ENCODE peak calls at places on chromosome 17, in seven cellular contexts. Q, R, L, S, V, Y and A are unnamed samples.

GRCh38 chr17:8753976-8754440 is 4.3 kb downstream of the SPDYE4 start:
- DNase-seq in Q (no peak), R (no peak), L (no peak), S (no peak), V (no peak), Y (peak; percentile 27), A (peak; percentile 69)

GRCh38 chr17:63698381-63698885 is 1.5 kb downstream of the LIMD2 start:
- DNase-seq in Q (no peak), R (no peak), L (no peak), S (peak; percentile 50), V (no peak), Y (peak; percentile 8), A (peak; percentile 30)

GRCh38 chr17:40582328-40582901 is 17.1 kb upstream of the CCR7 start:
- DNase-seq in Q (peak; percentile 68), R (no peak), L (no peak), S (peak; percentile 56), V (no peak), Y (peak; percentile 95), A (peak; percentile 49)

GRCh38 chr17:33024688-33025486 is 33.2 kb downstream of the SPACA3 start:
- DNase-seq in Q (no peak), R (no peak), L (no peak), S (no peak), V (no peak), Y (no peak), A (no peak)

GRCh38 chr17:74089869-74090464 is 113.5 kb upstream of the RPL38 start:
- DNase-seq in Q (no peak), R (peak; percentile 12), L (no peak), S (peak; percentile 70), V (peak; percentile 86), Y (peak; percentile 41), A (peak; percentile 78)

GRCh38 chr17:35241520-35241919 is 1.4 kb upstream of the SLFN5 start:
- DNase-seq in Q (no peak), R (no peak), L (no peak), S (peak; percentile 36), V (no peak), Y (no peak), A (no peak)

GRCh38 chr17:9232155-9232475 is 210.8 kb downstream of the NTN1 start:
- DNase-seq in Q (no peak), R (no peak), L (no peak), S (no peak), V (no peak), Y (no peak), A (no peak)

GRCh38 chr17:2289878-2290478 is 13.6 kb downstream of the SMG6 start:
- DNase-seq in Q (no peak), R (no peak), L (no peak), S (no peak), V (no peak), Y (peak; percentile 50), A (peak; percentile 48)

GRCh38 chr17:42784811-42785592 is 4.6 kb downstream of the WNK4 start:
- DNase-seq in Q (no peak), R (no peak), L (no peak), S (no peak), V (no peak), Y (no peak), A (no peak)

GRCh38 chr17:17151541-17151940 is 54.6 kb downstream of the PLD6 start:
- DNase-seq in Q (no peak), R (no peak), L (no peak), S (no peak), V (no peak), Y (no peak), A (no peak)

GRCh38 chr17:52244689-52245088 is 86.2 kb upstream of the CA10 start:
- DNase-seq in Q (no peak), R (no peak), L (no peak), S (no peak), V (no peak), Y (no peak), A (no peak)

GRCh38 chr17:58666858-58667267 is 25.0 kb downstream of the TEX14 start:
- DNase-seq in Q (peak; percentile 59), R (no peak), L (no peak), S (peak; percentile 85), V (no peak), Y (no peak), A (no peak)

GRCh38 chr17:38943607-38944006 is 18.2 kb downstream of the LASP1NB start:
- DNase-seq in Q (no peak), R (no peak), L (no peak), S (no peak), V (no peak), Y (peak; percentile 63), A (no peak)

GRCh38 chr17:49959183-49959935 is 9.6 kb upstream of the DLX4 start:
- DNase-seq in Q (no peak), R (no peak), L (no peak), S (no peak), V (no peak), Y (no peak), A (no peak)

GRCh38 chr17:17466511-17466910 is 10.3 kb upstream of the MED9 start:
- DNase-seq in Q (no peak), R (no peak), L (no peak), S (no peak), V (no peak), Y (no peak), A (no peak)

GRCh38 chr17:80941743-80942211 is 49.9 kb upstream of the CHMP6 start:
- DNase-seq in Q (peak; percentile 33), R (no peak), L (no peak), S (peak; percentile 33), V (peak; percentile 5), Y (no peak), A (no peak)

GRCh38 chr17:48357727-48358126 is 72.3 kb downstream of the SKAP1 start:
- DNase-seq in Q (no peak), R (no peak), L (no peak), S (no peak), V (no peak), Y (no peak), A (no peak)

GRCh38 chr17:75998327-75998795 is 2.3 kb upstream of the CDK3 start:
- DNase-seq in Q (no peak), R (no peak), L (no peak), S (peak; percentile 64), V (no peak), Y (no peak), A (no peak)

GRCh38 chr17:61574542-61575351 is 16.3 kb downstream of the NACA2 start:
- DNase-seq in Q (no peak), R (no peak), L (no peak), S (peak; percentile 22), V (peak; percentile 61), Y (no peak), A (no peak)

GRCh38 chr17:72237223-72237622 is 116.4 kb downstream of the SOX9 start:
- DNase-seq in Q (no peak), R (no peak), L (no peak), S (no peak), V (no peak), Y (no peak), A (no peak)

GRCh38 chr17:44204453-44204882 is 4.8 kb upstream of the ATXN7L3 start:
- DNase-seq in Q (no peak), R (no peak), L (no peak), S (no peak), V (no peak), Y (no peak), A (no peak)

GRCh38 chr17:81911277-81911961 is at the start of gene PCYT2:
- DNase-seq in Q (peak; percentile 85), R (no peak), L (peak; percentile 42), S (peak; percentile 96), V (peak; percentile 94), Y (peak; percentile 95), A (peak; percentile 100)

GRCh38 chr17:51036084-51036483 is 84.6 kb downstream of the SPAG9 start:
- DNase-seq in Q (no peak), R (no peak), L (no peak), S (no peak), V (no peak), Y (no peak), A (no peak)
- TF ChIP-seq CTCF in Q (no peak), R (no peak), L (no peak), S (no peak), V (no peak), Y (no peak), A (no peak)

GRCh38 chr17:3669085-3669347 is 404 bp downstream of the EMC6 start:
- DNase-seq in Q (no peak), R (no peak), L (no peak), S (no peak), V (no peak), Y (no peak), A (no peak)

GRCh38 chr17:3666516-3666915 is 1.9 kb downstream of the TAX1BP3 start:
- DNase-seq in Q (no peak), R (no peak), L (no peak), S (no peak), V (no peak), Y (peak; percentile 1), A (no peak)

GRCh38 chr17:3668279-3669084 is at the start of the genes EMC6 and TAX1BP3:
- DNase-seq in Q (peak; percentile 97), R (peak; percentile 73), L (peak; percentile 90), S (peak; percentile 100), V (peak; percentile 96), Y (peak; percentile 98), A (peak; percentile 100)

GRCh38 chr17:3665834-3666233 is 2.5 kb downstream of the TAX1BP3 start:
- DNase-seq in Q (no peak), R (no peak), L (no peak), S (no peak), V (no peak), Y (peak; percentile 3), A (no peak)

GRCh38 chr17:3667366-3668278 is 756 bp downstream of the TAX1BP3 start:
- DNase-seq in Q (peak; percentile 74), R (peak; percentile 61), L (peak; percentile 83), S (peak; percentile 91), V (peak; percentile 68), Y (peak; percentile 5), A (no peak)
- TF ChIP-seq CTCF in Q (no peak), R (no peak), L (no peak), S (no peak), V (no peak), Y (no peak), A (no peak)

GRCh38 chr17:78836420-78837021 is 4.1 kb downstream of the USP36 start:
- DNase-seq in Q (no peak), R (no peak), L (no peak), S (no peak), V (no peak), Y (no peak), A (no peak)
- TF ChIP-seq CTCF in Q (no peak), R (no peak), L (no peak), S (no peak), V (no peak), Y (no peak), A (no peak)

GRCh38 chr17:45235071-45236001 is 13.7 kb downstream of the FMNL1 start:
- DNase-seq in Q (peak; percentile 62), R (peak; percentile 9), L (peak; percentile 49), S (peak; percentile 74), V (peak; percentile 83), Y (peak; percentile 70), A (peak; percentile 81)

GRCh38 chr17:45236002-45236606 is 14.4 kb downstream of the FMNL1 start:
- DNase-seq in Q (no peak), R (no peak), L (no peak), S (no peak), V (no peak), Y (no peak), A (no peak)

GRCh38 chr17:45233423-45233924 is 11.8 kb downstream of the FMNL1 start:
- DNase-seq in Q (no peak), R (no peak), L (no peak), S (no peak), V (no peak), Y (no peak), A (no peak)

GRCh38 chr17:45232514-45233422 is 11.1 kb downstream of the FMNL1 start:
- DNase-seq in Q (no peak), R (no peak), L (no peak), S (no peak), V (no peak), Y (no peak), A (no peak)

GRCh38 chr17:45234641-45235040 is 13.0 kb downstream of the FMNL1 start:
- DNase-seq in Q (no peak), R (no peak), L (no peak), S (no peak), V (peak; percentile 57), Y (no peak), A (peak; percentile 63)
- TF ChIP-seq CTCF in Q (no peak), R (peak; percentile 32), L (peak; percentile 35), S (no peak), V (peak; percentile 64), Y (peak; percentile 42), A (peak; percentile 42)